ENCODE peak calls at places on chromosomes 2 and 18, in ten cellular contexts. One of them, this sample, is unnamed. For H3K36me3, the result is how much of the 10 kb centered on the place peaks cover.

GRCh38 chr2:209901187-209901586 is 101.3 kb upstream of the RPE start:
- DNase-seq in neural progenitor cell: no peak
- DNase-seq in Karpas-422: no peak
- DNase-seq in adipocyte: no peak
- DNase-seq in left lung: no peak
- DNase-seq in right lobe of liver: no peak
- DNase-seq in spleen: no peak
- DNase-seq in tibial artery: no peak
- DNase-seq in colonic mucosa: no peak
- DNase-seq in ovary: no peak
- DNase-seq in this sample: peak

GRCh38 chr18:35345460-35345921 is 1.3 kb upstream of the ZNF24 start:
- DNase-seq in neural progenitor cell: peak
- DNase-seq in colonic mucosa: no peak
- DNase-seq in tibial artery: no peak
- DNase-seq in Karpas-422: no peak
- DNase-seq in left lung: no peak
- DNase-seq in ovary: no peak
- DNase-seq in adipocyte: no peak
- DNase-seq in right lobe of liver: peak
- DNase-seq in spleen: no peak
- DNase-seq in this sample: peak

GRCh38 chr2:190382851-190383250 is 25.3 kb upstream of the MFSD6 start:
- DNase-seq in ovary: no peak
- DNase-seq in right lobe of liver: no peak
- DNase-seq in colonic mucosa: peak
- DNase-seq in spleen: no peak
- DNase-seq in adipocyte: peak
- DNase-seq in neural progenitor cell: peak
- DNase-seq in tibial artery: no peak
- DNase-seq in Karpas-422: peak
- DNase-seq in left lung: no peak
- DNase-seq in this sample: peak

GRCh38 chr18:76983184-76983583 is 149.4 kb downstream of the MBP start:
- DNase-seq in right lobe of liver: peak
- DNase-seq in left lung: peak
- DNase-seq in adipocyte: peak
- DNase-seq in tibial artery: peak
- DNase-seq in spleen: peak
- DNase-seq in ovary: peak
- DNase-seq in neural progenitor cell: peak
- DNase-seq in Karpas-422: peak
- DNase-seq in colonic mucosa: peak
- DNase-seq in this sample: peak

GRCh38 chr18:35936951-35937350 is 35.5 kb upstream of the RMP24 start:
- DNase-seq in right lobe of liver: no peak
- DNase-seq in adipocyte: no peak
- DNase-seq in ovary: no peak
- DNase-seq in tibial artery: no peak
- DNase-seq in left lung: no peak
- DNase-seq in colonic mucosa: no peak
- DNase-seq in Karpas-422: no peak
- DNase-seq in spleen: no peak
- DNase-seq in neural progenitor cell: no peak
- DNase-seq in this sample: no peak

GRCh38 chr18:74544898-74545297 is 10.6 kb downstream of the CNDP1 start:
- DNase-seq in tibial artery: no peak
- DNase-seq in spleen: no peak
- DNase-seq in left lung: no peak
- DNase-seq in Karpas-422: no peak
- DNase-seq in ovary: no peak
- DNase-seq in adipocyte: no peak
- DNase-seq in colonic mucosa: no peak
- DNase-seq in right lobe of liver: peak
- DNase-seq in neural progenitor cell: no peak
- DNase-seq in this sample: no peak

GRCh38 chr2:160372585-160372984 is 121.0 kb downstream of the RBMS1 start:
- DNase-seq in ovary: no peak
- DNase-seq in left lung: no peak
- DNase-seq in neural progenitor cell: no peak
- DNase-seq in colonic mucosa: no peak
- DNase-seq in right lobe of liver: no peak
- DNase-seq in Karpas-422: peak
- DNase-seq in tibial artery: no peak
- DNase-seq in spleen: no peak
- DNase-seq in adipocyte: no peak
- DNase-seq in this sample: no peak

GRCh38 chr2:575728-576237 is 101.4 kb downstream of the TMEM18 start:
- DNase-seq in spleen: no peak
- DNase-seq in neural progenitor cell: no peak
- DNase-seq in right lobe of liver: peak
- DNase-seq in ovary: no peak
- DNase-seq in tibial artery: no peak
- DNase-seq in Karpas-422: no peak
- DNase-seq in left lung: no peak
- DNase-seq in colonic mucosa: no peak
- DNase-seq in adipocyte: no peak
- DNase-seq in this sample: no peak

GRCh38 chr2:225164406-225165048 is 122.3 kb upstream of the DOCK10 start:
- DNase-seq in spleen: no peak
- DNase-seq in tibial artery: no peak
- DNase-seq in neural progenitor cell: no peak
- DNase-seq in right lobe of liver: no peak
- DNase-seq in ovary: no peak
- DNase-seq in left lung: no peak
- DNase-seq in adipocyte: peak
- DNase-seq in colonic mucosa: no peak
- DNase-seq in Karpas-422: no peak
- DNase-seq in this sample: peak

DNA sequence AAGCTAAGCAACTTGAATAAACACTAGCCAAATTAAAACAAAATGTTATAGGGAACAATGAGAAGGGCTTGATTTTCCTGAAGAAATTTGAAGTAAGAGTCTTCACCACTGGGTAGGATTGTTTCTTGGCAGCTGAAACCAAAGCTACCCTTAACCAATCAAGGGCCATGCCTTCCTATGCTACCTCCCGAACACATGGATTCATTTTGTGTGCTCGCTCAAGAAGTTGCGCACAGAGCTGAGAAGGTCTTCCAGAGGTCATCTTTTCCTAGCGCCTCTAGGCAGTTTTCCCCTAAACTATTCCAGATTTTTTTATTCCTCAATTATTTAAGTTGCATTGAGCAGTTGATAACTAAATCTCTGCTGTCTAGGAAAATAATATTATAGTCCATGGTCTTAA is 264.6 kb downstream of the RBM43 start:
- DNase-seq in adipocyte: peak
- DNase-seq in neural progenitor cell: no peak
- DNase-seq in left lung: no peak
- DNase-seq in right lobe of liver: no peak
- DNase-seq in tibial artery: no peak
- DNase-seq in Karpas-422: no peak
- DNase-seq in ovary: no peak
- DNase-seq in spleen: no peak
- DNase-seq in colonic mucosa: no peak
- DNase-seq in this sample: no peak
- H3K36me3 ChIP-seq in adipocyte: under half
- H3K36me3 ChIP-seq in neural progenitor cell: under half
- H3K36me3 ChIP-seq in left lung: under half
- H3K36me3 ChIP-seq in right lobe of liver: under half
- H3K36me3 ChIP-seq in tibial artery: under half
- H3K36me3 ChIP-seq in Karpas-422: under half
- H3K36me3 ChIP-seq in ovary: under half
- H3K36me3 ChIP-seq in spleen: under half
- H3K36me3 ChIP-seq in colonic mucosa: under half
- H3K36me3 ChIP-seq in this sample: under half

DNA sequence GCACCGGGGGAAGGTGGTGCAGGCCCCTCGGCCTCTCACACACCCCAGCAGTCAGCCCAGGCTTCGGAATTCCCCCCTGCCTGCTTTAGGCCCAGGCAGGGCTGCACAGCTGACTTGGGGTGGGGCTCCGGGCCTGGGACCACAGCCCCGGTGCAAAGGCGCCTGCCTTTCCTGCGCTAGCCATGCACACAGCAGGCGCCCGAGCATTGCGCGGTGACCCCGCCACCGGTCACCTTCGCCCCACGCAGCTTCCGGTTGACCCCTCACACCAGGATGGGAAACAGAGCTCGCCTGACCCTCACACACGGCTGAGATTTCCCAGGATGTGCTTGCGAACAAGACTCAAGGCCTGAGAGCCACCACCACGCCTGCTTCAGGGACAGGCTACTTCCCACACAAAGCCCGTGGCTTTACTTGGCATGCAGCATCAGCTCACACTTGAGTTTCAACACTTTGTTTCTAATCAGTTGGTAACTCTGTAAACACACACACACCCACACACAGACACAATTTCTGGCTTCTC is 46.0 kb downstream of the SLC66A2 start:
- DNase-seq in adipocyte: peak
- DNase-seq in Karpas-422: no peak
- DNase-seq in spleen: peak
- DNase-seq in right lobe of liver: no peak
- DNase-seq in neural progenitor cell: no peak
- DNase-seq in left lung: no peak
- DNase-seq in colonic mucosa: no peak
- DNase-seq in tibial artery: peak
- DNase-seq in ovary: no peak
- DNase-seq in this sample: no peak
- H3K36me3 ChIP-seq in adipocyte: under half
- H3K36me3 ChIP-seq in Karpas-422: half or more
- H3K36me3 ChIP-seq in spleen: under half
- H3K36me3 ChIP-seq in right lobe of liver: under half
- H3K36me3 ChIP-seq in neural progenitor cell: under half
- H3K36me3 ChIP-seq in left lung: under half
- H3K36me3 ChIP-seq in colonic mucosa: under half
- H3K36me3 ChIP-seq in tibial artery: under half
- H3K36me3 ChIP-seq in ovary: under half
- H3K36me3 ChIP-seq in this sample: under half

DNA sequence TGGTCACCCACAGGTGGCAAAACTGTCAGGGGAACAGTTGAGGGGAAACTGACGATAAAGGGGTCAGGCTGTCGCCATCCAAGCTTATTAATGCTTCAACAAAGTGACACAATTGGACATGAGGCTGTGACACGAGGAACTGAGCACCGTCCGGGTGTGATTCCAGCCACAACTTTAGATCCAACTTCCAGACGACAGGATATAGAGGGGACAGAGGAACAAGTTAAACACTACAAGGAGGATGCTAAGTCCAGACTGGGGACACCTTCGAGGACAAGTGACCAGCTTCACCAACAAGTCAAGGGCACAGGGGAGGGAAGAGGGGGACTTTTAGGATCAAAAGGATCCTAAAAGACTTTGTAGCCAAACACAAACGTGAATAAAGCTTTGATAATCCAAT is 23.8 kb downstream of the BOK start:
- DNase-seq in right lobe of liver: no peak
- DNase-seq in ovary: no peak
- DNase-seq in colonic mucosa: no peak
- DNase-seq in spleen: no peak
- DNase-seq in tibial artery: no peak
- DNase-seq in adipocyte: no peak
- DNase-seq in neural progenitor cell: no peak
- DNase-seq in Karpas-422: no peak
- DNase-seq in left lung: no peak
- DNase-seq in this sample: no peak
- H3K36me3 ChIP-seq in right lobe of liver: under half
- H3K36me3 ChIP-seq in ovary: under half
- H3K36me3 ChIP-seq in colonic mucosa: under half
- H3K36me3 ChIP-seq in spleen: half or more
- H3K36me3 ChIP-seq in tibial artery: half or more
- H3K36me3 ChIP-seq in adipocyte: half or more
- H3K36me3 ChIP-seq in neural progenitor cell: under half
- H3K36me3 ChIP-seq in Karpas-422: under half
- H3K36me3 ChIP-seq in left lung: half or more
- H3K36me3 ChIP-seq in this sample: half or more

GRCh38 chr2:233131991-233132390 is 71.8 kb downstream of the INPP5D start:
- DNase-seq in colonic mucosa: no peak
- DNase-seq in ovary: no peak
- DNase-seq in Karpas-422: no peak
- DNase-seq in adipocyte: no peak
- DNase-seq in left lung: no peak
- DNase-seq in spleen: no peak
- DNase-seq in neural progenitor cell: no peak
- DNase-seq in tibial artery: no peak
- DNase-seq in right lobe of liver: no peak
- DNase-seq in this sample: no peak

GRCh38 chr2:233133239-233133638 is 73.1 kb downstream of the INPP5D start:
- DNase-seq in Karpas-422: no peak
- DNase-seq in right lobe of liver: no peak
- DNase-seq in tibial artery: no peak
- DNase-seq in ovary: no peak
- DNase-seq in spleen: peak
- DNase-seq in adipocyte: no peak
- DNase-seq in left lung: no peak
- DNase-seq in colonic mucosa: no peak
- DNase-seq in neural progenitor cell: no peak
- DNase-seq in this sample: no peak

GRCh38 chr2:233129351-233129978 is 69.3 kb downstream of the INPP5D start:
- DNase-seq in Karpas-422: no peak
- DNase-seq in spleen: peak
- DNase-seq in right lobe of liver: no peak
- DNase-seq in tibial artery: no peak
- DNase-seq in ovary: no peak
- DNase-seq in adipocyte: no peak
- DNase-seq in colonic mucosa: no peak
- DNase-seq in neural progenitor cell: peak
- DNase-seq in left lung: no peak
- DNase-seq in this sample: no peak

GRCh38 chr2:233130024-233130423 is 69.9 kb downstream of the INPP5D start:
- DNase-seq in tibial artery: no peak
- DNase-seq in neural progenitor cell: no peak
- DNase-seq in colonic mucosa: no peak
- DNase-seq in ovary: no peak
- DNase-seq in Karpas-422: no peak
- DNase-seq in right lobe of liver: no peak
- DNase-seq in left lung: no peak
- DNase-seq in spleen: peak
- DNase-seq in adipocyte: no peak
- DNase-seq in this sample: no peak

DNA sequence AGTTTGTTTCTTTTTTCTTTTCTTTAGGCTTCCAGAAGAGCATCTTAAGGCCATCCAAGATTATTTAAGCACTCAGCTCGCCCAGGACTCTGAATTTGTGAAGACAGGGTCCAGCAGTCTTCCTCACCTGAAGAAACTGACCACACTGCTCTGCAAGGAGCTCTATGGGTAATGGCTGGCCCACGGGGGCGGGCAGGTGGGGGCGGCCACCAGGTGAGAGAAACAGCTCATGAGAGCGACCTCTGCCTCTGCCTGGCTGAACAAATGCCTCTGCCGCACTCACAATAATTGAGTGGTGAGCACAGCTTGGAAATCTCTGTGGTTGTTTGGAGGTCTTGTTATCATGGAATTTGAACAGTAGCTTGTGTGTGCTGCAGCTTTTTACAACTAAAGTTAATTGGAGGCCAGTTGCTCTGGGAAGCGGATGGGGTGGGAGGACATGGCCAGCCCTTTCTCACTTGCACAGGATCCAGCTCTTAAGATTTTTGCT is 70.4 kb downstream of the INPP5D start:
- DNase-seq in tibial artery: no peak
- DNase-seq in colonic mucosa: no peak
- DNase-seq in neural progenitor cell: no peak
- DNase-seq in right lobe of liver: no peak
- DNase-seq in spleen: peak
- DNase-seq in left lung: no peak
- DNase-seq in ovary: no peak
- DNase-seq in adipocyte: no peak
- DNase-seq in Karpas-422: no peak
- DNase-seq in this sample: no peak
- H3K36me3 ChIP-seq in tibial artery: under half
- H3K36me3 ChIP-seq in colonic mucosa: under half
- H3K36me3 ChIP-seq in neural progenitor cell: under half
- H3K36me3 ChIP-seq in right lobe of liver: under half
- H3K36me3 ChIP-seq in spleen: half or more
- H3K36me3 ChIP-seq in left lung: half or more
- H3K36me3 ChIP-seq in ovary: under half
- H3K36me3 ChIP-seq in adipocyte: under half
- H3K36me3 ChIP-seq in Karpas-422: half or more
- H3K36me3 ChIP-seq in this sample: half or more